ENCODE peak calls at places on chromosomes 13 and 19, in five cellular contexts. M is cardiac muscle cell, A is cardiac fibroblast, X is tibial nerve, E is HL-60. D is an unnamed sample.

GRCh38 chr13:101416181-101417042 is at the start of gene NALCN:
- DNase-seq in E (no peak), X (no peak), M (peak), A (no peak), D (no peak)

GRCh38 chr13:100542546-100543156 is 45.9 kb downstream of the GGACT start:
- DNase-seq in E (no peak), M (no peak), X (no peak), A (peak), D (no peak)

GRCh38 chr13:67147257-67148218 is 82.6 kb downstream of the PCDH9 start:
- DNase-seq in E (no peak), A (peak), M (peak), X (no peak), D (no peak)

GRCh38 chr13:98475521-98475920 is 101.4 kb downstream of the STK24 start:
- DNase-seq in A (peak), X (no peak), M (peak), E (no peak), D (peak)

GRCh38 chr13:102678339-102679122 is 16.3 kb downstream of the METTL21C start:
- DNase-seq in A (no peak), X (no peak), M (no peak), E (no peak), D (no peak)

GRCh38 chr19:39223703-39224279 is 19.7 kb upstream of the SYCN start:
- DNase-seq in M (peak), A (peak), X (no peak), E (no peak), D (no peak)

GRCh38 chr13:87777395-87777794 is 106.2 kb downstream of the SLITRK5 start:
- DNase-seq in X (no peak), E (no peak), A (no peak), M (peak), D (no peak)

GRCh38 chr19:50796634-50797428 is 6.6 kb downstream of the ACP4 start:
- DNase-seq in A (no peak), X (no peak), E (no peak), M (no peak), D (no peak)

GRCh38 chr19:1839658-1840540 is 8.4 kb downstream of the REXO1 start:
- DNase-seq in A (no peak), E (peak), M (no peak), X (no peak), D (no peak)

GRCh38 chr19:10228925-10229324 is 2.2 kb downstream of the S1PR2 start:
- DNase-seq in X (peak), M (peak), E (peak), A (peak), D (no peak)

GRCh38 chr19:49746206-49746958 is 16.7 kb downstream of the TSKS start:
- DNase-seq in M (no peak), E (no peak), X (no peak), A (peak), D (peak)

GRCh38 chr13:111462944-111463343 is 142.5 kb downstream of the TEX29 start:
- DNase-seq in A (no peak), E (no peak), X (no peak), M (no peak), D (no peak)

DNA sequence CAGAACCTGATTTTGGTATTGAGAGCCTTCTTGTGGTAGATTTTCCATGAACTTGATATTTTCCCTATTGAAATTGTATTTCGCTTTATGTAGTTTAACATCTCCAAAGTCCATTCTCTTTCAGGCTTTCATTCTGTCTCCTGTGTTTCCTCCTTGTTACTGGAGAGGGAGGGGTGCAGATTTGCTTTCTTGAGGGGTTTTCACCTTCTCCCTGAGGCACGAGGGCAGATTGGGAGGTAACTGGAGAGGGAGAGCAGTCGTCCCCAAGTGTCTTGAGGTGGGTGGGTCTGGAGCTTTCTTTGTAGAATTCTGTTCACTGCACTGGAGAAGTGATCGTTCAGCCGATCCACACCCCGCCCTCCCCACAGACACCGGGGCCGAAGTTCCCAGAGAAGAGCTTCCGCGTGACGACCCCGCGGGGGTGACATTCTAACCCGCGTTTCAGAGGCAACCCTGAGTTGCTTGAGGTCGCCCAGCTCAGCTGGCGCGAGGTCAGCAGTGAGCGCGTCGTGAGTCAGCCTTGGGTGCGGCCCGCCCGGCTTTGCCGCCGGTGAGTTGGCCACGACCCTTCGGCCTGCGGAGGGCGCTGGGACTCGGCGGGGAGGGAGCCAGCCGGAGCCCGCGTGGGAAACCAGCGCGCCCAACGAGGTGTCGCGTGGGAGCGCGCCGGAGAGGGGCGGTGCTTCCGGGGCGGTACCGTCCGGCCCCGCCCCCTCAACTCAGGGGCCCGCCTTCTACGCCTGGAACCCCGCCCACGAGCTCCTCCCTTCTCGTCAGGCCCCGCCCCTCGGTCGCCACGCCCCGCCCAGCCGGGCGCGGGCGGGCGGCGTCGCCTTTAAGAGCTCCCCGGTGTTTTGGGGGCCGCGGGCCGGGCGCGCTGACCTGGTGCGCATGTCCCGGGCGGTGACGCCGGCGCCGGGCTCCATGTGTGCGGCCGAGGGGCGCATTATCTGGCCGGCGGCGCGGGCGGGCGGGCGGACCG is at the start of gene GATAD2A:
- DNase-seq in M (peak), A (peak), X (peak), E (peak), D (peak)
- TF ChIP-seq CTCF in M (peak), A (peak), X (peak), E (peak), D (peak)

GRCh38 chr13:91045351-91046034 is 302.0 kb upstream of the MIR17HG start:
- DNase-seq in M (peak), A (peak), X (no peak), E (no peak), D (no peak)
- TF ChIP-seq CTCF in M (peak), A (no peak), X (no peak), E (no peak), D (no peak)

GRCh38 chr13:44974056-44974798 is 15.0 kb downstream of the NUFIP1 start:
- DNase-seq in X (peak), M (no peak), A (peak), E (peak), D (no peak)

GRCh38 chr13:44976196-44976595 is 13.1 kb downstream of the NUFIP1 start:
- DNase-seq in E (no peak), M (no peak), X (no peak), A (no peak), D (no peak)

GRCh38 chr13:44976949-44977583 is 12.2 kb downstream of the NUFIP1 start:
- DNase-seq in A (peak), M (no peak), E (no peak), X (no peak), D (no peak)

GRCh38 chr13:44972956-44973581 is 16.2 kb downstream of the NUFIP1 start:
- DNase-seq in A (peak), E (no peak), M (peak), X (no peak), D (no peak)

DNA sequence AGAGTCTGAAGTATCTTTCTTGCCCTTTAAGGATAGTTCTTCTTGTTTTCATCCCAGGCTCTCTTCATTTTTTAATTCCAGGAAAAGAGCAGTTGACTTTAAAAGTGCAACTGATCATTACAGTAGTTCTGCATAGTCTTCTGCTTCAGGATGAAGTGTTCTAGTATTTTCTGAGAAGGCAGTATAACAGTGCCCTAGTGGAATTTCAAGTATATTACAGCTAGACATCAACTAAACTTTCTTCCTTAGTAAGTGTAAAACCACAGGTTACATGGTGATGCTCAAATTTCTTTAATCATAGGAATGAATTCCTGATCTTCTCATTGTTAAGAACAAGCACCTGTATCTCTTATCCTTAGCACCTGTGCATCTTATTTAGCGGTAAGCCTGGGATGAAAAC is 10.9 kb downstream of the NUFIP1 start:
- DNase-seq in M (no peak), X (no peak), A (no peak), E (no peak), D (no peak)
- TF ChIP-seq CTCF in M (peak), X (no peak), A (peak), E (no peak), D (no peak)

GRCh38 chr19:52601025-52601973 is 31.2 kb downstream of the ZNF701 start:
- DNase-seq in M (peak), X (peak), E (peak), A (peak), D (peak)
- TF ChIP-seq CTCF in M (peak), X (peak), E (no peak), A (peak), D (peak)

GRCh38 chr13:71218960-71219359 is 648.0 kb downstream of the DACH1 start:
- DNase-seq in M (peak), X (no peak), E (no peak), A (no peak), D (no peak)
- TF ChIP-seq CTCF in M (no peak), X (no peak), E (no peak), A (no peak), D (no peak)

D was measured in CD14-positive monocyte.